ENCODE peak calls at places on chromosomes 4 and X, in five cellular contexts. H is ascending aorta, Z is A549, N is SK-N-SH, V is kidney epithelial cell. O is an unnamed sample.

GRCh38 chr4:183657564-183657963 is 1.4 kb downstream of the RWDD4 start:
- DNase-seq in N (no peak), V (no peak), Z (no peak), H (no peak), O (no peak)

GRCh38 chr4:59994118-59994517 is 1206.0 kb upstream of the ADGRL3 start:
- DNase-seq in V (no peak), Z (no peak), N (no peak), H (no peak), O (no peak)

GRCh38 chr4:157957905-157958304 is 214.9 kb downstream of the GASK1B start:
- DNase-seq in V (no peak), N (no peak), H (no peak), Z (no peak), O (no peak)

GRCh38 chr4:140330311-140330900 is 43.0 kb upstream of the SCOC start:
- DNase-seq in V (no peak), H (no peak), N (no peak), Z (peak; percentile 18), O (peak; percentile 59)

GRCh38 chrX:51420610-51421009 is 75.8 kb downstream of the NUDT11 start:
- DNase-seq in V (peak; percentile 9), N (peak; percentile 40), H (no peak), Z (peak; percentile 3), O (peak; percentile 38)

GRCh38 chr4:120718979-120719566 is 203.5 kb downstream of the PRDM5 start:
- DNase-seq in H (no peak), V (no peak), Z (no peak), N (peak; percentile 34), O (peak; percentile 47)

GRCh38 chrX:12975999-12976558 is 1.2 kb downstream of the TMSB4X start:
- DNase-seq in N (peak; percentile 67), Z (peak; percentile 55), H (peak; percentile 67), V (no peak), O (peak; percentile 34)

GRCh38 chrX:21944136-21944615 is 3.7 kb downstream of the SMS start:
- DNase-seq in Z (no peak), V (no peak), H (no peak), N (no peak), O (peak; percentile 56)

GRCh38 chrX:21932277-21932996 is 8.1 kb upstream of the SMS start:
- DNase-seq in V (peak; percentile 74), N (no peak), Z (no peak), H (peak; percentile 81), O (peak; percentile 87)

GRCh38 chr4:111066447-111066846 is 443.6 kb upstream of the PITX2 start:
- DNase-seq in N (no peak), H (no peak), V (no peak), Z (no peak), O (peak; percentile 16)

GRCh38 chrX:26783512-26784225 is 567.7 kb downstream of the MAGEB5 start:
- DNase-seq in Z (no peak), N (peak; percentile 14), H (no peak), V (no peak), O (peak; percentile 33)

GRCh38 chrX:11461181-11462001 is 168.2 kb downstream of the AMELX start:
- DNase-seq in V (no peak), H (no peak), N (no peak), Z (no peak), O (no peak)

GRCh38 chr4:182826391-182826790 is 90.8 kb downstream of the DCTD start:
- DNase-seq in V (no peak), N (no peak), H (no peak), Z (no peak), O (no peak)

GRCh38 chr4:169440446-169440845 is 169.7 kb upstream of the SH3RF1 start:
- DNase-seq in V (peak; percentile 4), N (no peak), H (no peak), Z (no peak), O (no peak)

GRCh38 chr4:13953083-13953482 is 325.6 kb upstream of the BOD1L1 start:
- DNase-seq in N (no peak), Z (no peak), H (no peak), V (no peak), O (no peak)
- TF ChIP-seq CTCF in N (no peak), Z (no peak), H (no peak), V (no peak), O (no peak)

GRCh38 chr4:138308421-138308820 is 66.3 kb upstream of the SLC7A11 start:
- DNase-seq in Z (no peak), V (peak; percentile 56), H (no peak), N (no peak), O (peak; percentile 97)
- H3K4me3 ChIP-seq in Z (no peak overlapping the region), V (no peak overlapping the region), H (no peak overlapping the region), N (no peak overlapping the region), O (no peak overlapping the region)

DNA sequence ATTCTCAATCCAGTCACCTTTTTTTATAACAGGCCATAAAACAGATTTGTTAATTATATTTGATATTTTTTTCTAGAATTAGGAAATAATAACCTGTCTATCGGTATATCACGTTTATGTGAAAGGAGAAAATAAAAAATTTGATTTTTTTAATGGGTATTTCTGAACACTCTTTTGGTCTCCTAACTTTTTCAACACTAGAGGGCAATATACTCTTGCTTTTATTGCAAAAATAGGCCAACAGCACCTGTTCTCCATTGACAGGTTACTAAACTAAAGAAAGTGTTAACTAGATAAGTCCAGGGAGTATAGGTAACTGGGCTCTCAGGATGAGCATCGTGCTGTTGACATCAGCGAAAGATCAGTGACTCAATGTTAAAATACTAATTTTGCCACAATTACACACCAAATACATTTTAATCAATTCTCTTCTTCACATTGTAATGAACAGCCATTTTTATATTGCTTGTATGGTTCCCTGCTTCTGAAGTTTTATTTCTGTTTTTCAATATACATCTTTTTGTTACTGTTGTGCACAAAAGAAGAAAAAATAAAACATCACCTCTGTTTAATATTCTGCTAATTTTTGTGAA is 22.8 kb downstream of the NDST4 start:
- DNase-seq in Z (no peak), N (peak; percentile 4), H (no peak), V (peak; percentile 2), O (peak; percentile 42)
- TF ChIP-seq CTCF in Z (peak; percentile 50), N (peak; percentile 86), H (peak; percentile 18), V (peak; percentile 62), O (peak; percentile 56)

DNA sequence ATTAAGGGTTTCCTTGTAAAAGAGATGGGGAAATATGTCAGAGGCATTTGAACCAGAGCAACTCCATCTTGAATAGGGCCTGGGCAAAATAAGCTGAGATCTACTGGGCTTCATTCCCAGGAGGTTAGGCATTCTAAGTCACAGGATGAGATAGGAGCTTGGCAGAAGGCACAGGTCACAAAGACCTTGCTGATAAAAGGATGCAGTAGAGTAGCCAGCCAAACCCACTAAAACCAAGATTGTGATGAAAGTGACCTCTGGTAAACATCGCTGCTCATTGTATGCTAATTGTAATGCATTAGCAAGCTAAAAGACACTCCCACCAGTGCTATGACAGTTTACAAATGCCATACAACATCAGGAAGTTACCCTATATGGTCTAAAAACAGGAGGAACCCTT is 1390.3 kb downstream of the RAPGEF2 start:
- DNase-seq in Z (no peak), H (no peak), N (no peak), V (no peak), O (no peak)
- H3K4me3 ChIP-seq in Z (no peak overlapping the region), H (no peak overlapping the region), N (no peak overlapping the region), V (no peak overlapping the region), O (no peak overlapping the region)

GRCh38 chr4:122759639-122760310 is 27.3 kb downstream of the BBS12 start:
- DNase-seq in H (no peak), N (no peak), V (no peak), Z (no peak), O (no peak)
- TF ChIP-seq CTCF in H (no peak), N (peak; percentile 57), V (peak; percentile 28), Z (peak; percentile 8), O (peak; percentile 24)

DNA sequence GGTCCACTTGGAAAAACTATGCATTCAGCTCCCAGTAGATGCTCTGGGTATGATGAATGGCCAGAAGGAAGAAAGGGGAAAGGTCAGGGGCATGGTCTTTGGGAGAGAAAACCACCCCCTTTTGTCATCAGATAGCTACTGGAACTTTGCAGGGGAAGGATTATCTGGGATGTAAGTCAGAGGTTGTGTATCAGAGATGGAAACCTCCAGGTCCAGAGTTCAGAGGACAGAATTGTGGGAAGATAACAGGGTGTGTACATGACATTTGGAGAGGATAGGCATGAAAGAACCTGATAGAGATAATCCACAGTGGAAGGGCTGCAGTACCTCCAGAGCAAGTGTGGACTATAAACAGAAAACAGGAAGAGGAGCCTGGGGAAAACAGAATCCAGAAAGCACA is 262.7 kb downstream of the SPRY1 start:
- DNase-seq in V (no peak), N (no peak), Z (no peak), H (no peak), O (no peak)
- H3K4me3 ChIP-seq in V (no peak overlapping the region), N (no peak overlapping the region), Z (no peak overlapping the region), H (no peak overlapping the region), O (no peak overlapping the region)

GRCh38 chr4:1992468-1993168 is 16.2 kb downstream of the NELFA start:
- DNase-seq in V (no peak), Z (no peak), N (peak; percentile 80), H (peak; percentile 59), O (no peak)
- TF ChIP-seq CTCF in V (peak; percentile 4), Z (no peak), N (no peak), H (no peak), O (no peak)

DNA sequence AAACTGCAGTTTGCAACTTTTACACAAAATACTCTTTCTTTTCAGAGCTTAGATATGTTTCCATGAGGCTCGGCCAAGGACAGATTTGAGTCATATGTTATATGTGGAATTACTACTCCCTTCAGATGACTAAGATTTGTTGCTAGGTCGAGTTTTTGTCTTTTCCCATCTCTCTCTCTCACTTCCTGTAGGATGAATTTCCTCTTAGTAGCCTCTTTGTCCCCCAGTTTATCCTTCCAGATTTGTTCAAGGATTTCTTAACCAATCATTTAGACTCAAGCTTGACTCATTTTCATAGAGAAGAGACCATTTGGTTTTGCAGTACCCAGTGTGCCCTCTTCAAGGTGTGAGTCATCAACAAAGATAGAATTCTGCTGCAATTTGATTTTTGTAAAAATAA is 209.2 kb downstream of the GLUD2 start:
- DNase-seq in Z (no peak), H (no peak), N (no peak), V (no peak), O (peak; percentile 4)
- H3K4me3 ChIP-seq in Z (no peak overlapping the region), H (no peak overlapping the region), N (no peak overlapping the region), V (no peak overlapping the region), O (no peak overlapping the region)

GRCh38 chrX:103811858-103812257 is 20.2 kb downstream of the RAB9B start:
- DNase-seq in N (no peak), V (no peak), Z (no peak), H (no peak), O (no peak)

GRCh38 chrX:103818844-103819243 is 13.2 kb downstream of the RAB9B start:
- DNase-seq in V (no peak), Z (no peak), N (no peak), H (no peak), O (no peak)

DNA sequence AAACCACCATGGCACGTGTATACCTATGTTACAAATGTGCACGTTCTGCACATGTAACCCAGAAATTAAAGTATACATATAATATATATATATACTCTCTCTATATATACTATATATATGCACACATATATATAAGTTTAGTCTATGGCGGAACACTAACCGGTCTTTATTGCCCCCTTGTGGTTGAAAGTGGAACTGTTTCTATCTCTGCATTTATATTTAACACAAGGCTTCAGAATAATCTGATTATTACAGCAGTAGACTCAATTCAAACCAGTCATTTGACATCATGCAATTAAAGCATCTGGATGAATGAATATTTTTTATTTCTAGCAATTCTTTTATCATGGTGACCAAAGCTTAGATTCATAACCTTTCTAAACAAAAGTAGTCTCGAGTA is 14.6 kb downstream of the RAB9B start:
- DNase-seq in H (no peak), N (peak; percentile 30), V (no peak), Z (no peak), O (peak; percentile 54)
- TF ChIP-seq CTCF in H (peak; percentile 73), N (peak; percentile 75), V (peak; percentile 55), Z (peak; percentile 70), O (peak; percentile 52)

O was measured in epithelial cell of esophagus.